ENCODE peak calls at places on chromosome 10, in nine cellular contexts. One of them, this sample, is unnamed.

GRCh38 chr10:97466755-97467154 is 20.8 kb downstream of the ZDHHC16 start:
- DNase-seq in caudate nucleus: no peak
- DNase-seq in pancreas: no peak
- DNase-seq in A549: no peak
- DNase-seq in SJSA1: no peak
- DNase-seq in CD8-positive, alpha-beta memory T cell: no peak
- DNase-seq in PC-3: peak
- DNase-seq in upper lobe of right lung: no peak
- DNase-seq in CD4-positive, alpha-beta T cell: no peak
- DNase-seq in this sample: no peak

GRCh38 chr10:29646238-29646902 is 11.6 kb upstream of the SVIL start:
- DNase-seq in caudate nucleus: no peak
- DNase-seq in pancreas: no peak
- DNase-seq in A549: no peak
- DNase-seq in SJSA1: no peak
- DNase-seq in CD8-positive, alpha-beta memory T cell: no peak
- DNase-seq in PC-3: peak
- DNase-seq in upper lobe of right lung: no peak
- DNase-seq in CD4-positive, alpha-beta T cell: no peak
- DNase-seq in this sample: no peak

GRCh38 chr10:26486304-26486703 is 48.2 kb downstream of the APBB1IP start:
- DNase-seq in caudate nucleus: no peak
- DNase-seq in pancreas: no peak
- DNase-seq in A549: peak
- DNase-seq in SJSA1: peak
- DNase-seq in CD8-positive, alpha-beta memory T cell: no peak
- DNase-seq in PC-3: peak
- DNase-seq in upper lobe of right lung: no peak
- DNase-seq in CD4-positive, alpha-beta T cell: no peak
- DNase-seq in this sample: no peak

GRCh38 chr10:58797356-58797755 is 284.7 kb downstream of the BICC1 start:
- DNase-seq in caudate nucleus: no peak
- DNase-seq in pancreas: no peak
- DNase-seq in A549: no peak
- DNase-seq in SJSA1: no peak
- DNase-seq in CD8-positive, alpha-beta memory T cell: no peak
- DNase-seq in PC-3: peak
- DNase-seq in upper lobe of right lung: no peak
- DNase-seq in CD4-positive, alpha-beta T cell: no peak
- DNase-seq in this sample: no peak

GRCh38 chr10:47440207-47440606 is 43.7 kb downstream of the ANXA8 start:
- DNase-seq in caudate nucleus: no peak
- DNase-seq in pancreas: no peak
- DNase-seq in A549: no peak
- DNase-seq in SJSA1: no peak
- DNase-seq in CD8-positive, alpha-beta memory T cell: no peak
- DNase-seq in PC-3: no peak
- DNase-seq in upper lobe of right lung: no peak
- DNase-seq in CD4-positive, alpha-beta T cell: no peak
- DNase-seq in this sample: no peak

GRCh38 chr10:29446327-29446726 is 157.5 kb downstream of the LYZL1 start:
- DNase-seq in caudate nucleus: no peak
- DNase-seq in pancreas: no peak
- DNase-seq in A549: no peak
- DNase-seq in SJSA1: no peak
- DNase-seq in CD8-positive, alpha-beta memory T cell: no peak
- DNase-seq in PC-3: no peak
- DNase-seq in upper lobe of right lung: no peak
- DNase-seq in CD4-positive, alpha-beta T cell: no peak
- DNase-seq in this sample: no peak

GRCh38 chr10:19874791-19875190 is 58.6 kb downstream of the PLXDC2 start:
- DNase-seq in caudate nucleus: no peak
- DNase-seq in pancreas: no peak
- DNase-seq in A549: no peak
- DNase-seq in SJSA1: no peak
- DNase-seq in CD8-positive, alpha-beta memory T cell: no peak
- DNase-seq in PC-3: no peak
- DNase-seq in upper lobe of right lung: no peak
- DNase-seq in CD4-positive, alpha-beta T cell: no peak
- DNase-seq in this sample: no peak

GRCh38 chr10:27743736-27744477 is 1.7 kb downstream of the MKX start:
- DNase-seq in caudate nucleus: no peak
- DNase-seq in pancreas: peak
- DNase-seq in A549: no peak
- DNase-seq in SJSA1: no peak
- DNase-seq in CD8-positive, alpha-beta memory T cell: no peak
- DNase-seq in PC-3: peak
- DNase-seq in upper lobe of right lung: peak
- DNase-seq in CD4-positive, alpha-beta T cell: no peak
- DNase-seq in this sample: no peak

GRCh38 chr10:80528185-80528700 is 9.5 kb upstream of the SH2D4B start:
- DNase-seq in caudate nucleus: no peak
- DNase-seq in pancreas: no peak
- DNase-seq in A549: no peak
- DNase-seq in SJSA1: no peak
- DNase-seq in CD8-positive, alpha-beta memory T cell: no peak
- DNase-seq in PC-3: no peak
- DNase-seq in upper lobe of right lung: no peak
- DNase-seq in CD4-positive, alpha-beta T cell: no peak
- DNase-seq in this sample: no peak

GRCh38 chr10:42872865-42873435 is 90.4 kb downstream of the BMS1 start:
- DNase-seq in caudate nucleus: no peak
- DNase-seq in pancreas: no peak
- DNase-seq in A549: no peak
- DNase-seq in SJSA1: no peak
- DNase-seq in CD8-positive, alpha-beta memory T cell: no peak
- DNase-seq in PC-3: no peak
- DNase-seq in upper lobe of right lung: no peak
- DNase-seq in CD4-positive, alpha-beta T cell: no peak
- DNase-seq in this sample: no peak

GRCh38 chr10:99944860-99945259 is 64.9 kb downstream of the DNMBP start:
- DNase-seq in caudate nucleus: no peak
- DNase-seq in pancreas: no peak
- DNase-seq in A549: no peak
- DNase-seq in SJSA1: no peak
- DNase-seq in CD8-positive, alpha-beta memory T cell: no peak
- DNase-seq in PC-3: no peak
- DNase-seq in upper lobe of right lung: no peak
- DNase-seq in CD4-positive, alpha-beta T cell: no peak
- DNase-seq in this sample: no peak
- H3K27ac ChIP-seq in caudate nucleus: no peak
- H3K27ac ChIP-seq in pancreas: peak
- H3K27ac ChIP-seq in A549: peak
- H3K27ac ChIP-seq in SJSA1: peak
- H3K27ac ChIP-seq in CD8-positive, alpha-beta memory T cell: no peak
- H3K27ac ChIP-seq in PC-3: peak
- H3K27ac ChIP-seq in upper lobe of right lung: no peak
- H3K27ac ChIP-seq in CD4-positive, alpha-beta T cell: no peak
- H3K27ac ChIP-seq in this sample: no peak

DNA sequence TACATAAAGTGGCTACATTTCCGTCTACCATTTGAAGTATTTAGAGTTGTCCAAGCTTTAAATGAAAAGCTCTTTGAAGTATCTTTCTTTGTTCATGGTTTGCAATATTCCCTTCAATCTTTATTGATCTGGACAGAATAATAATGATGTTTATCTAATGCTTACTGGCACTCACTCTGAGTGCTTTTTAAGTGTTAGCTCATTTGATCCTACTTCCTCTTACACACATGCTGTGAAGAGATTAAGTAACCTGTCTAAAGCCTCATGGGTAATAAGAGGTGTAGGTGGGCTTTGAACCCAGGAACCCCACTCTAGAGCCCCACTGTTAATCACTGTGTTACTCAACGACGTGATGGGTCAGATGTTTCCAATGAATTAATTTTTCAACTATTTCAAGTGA is 31.1 kb upstream of the ADD3 start:
- DNase-seq in caudate nucleus: no peak
- DNase-seq in pancreas: no peak
- DNase-seq in A549: no peak
- DNase-seq in SJSA1: no peak
- DNase-seq in CD8-positive, alpha-beta memory T cell: no peak
- DNase-seq in PC-3: no peak
- DNase-seq in upper lobe of right lung: no peak
- DNase-seq in CD4-positive, alpha-beta T cell: no peak
- DNase-seq in this sample: no peak
- H3K27ac ChIP-seq in caudate nucleus: no peak
- H3K27ac ChIP-seq in pancreas: no peak
- H3K27ac ChIP-seq in A549: no peak
- H3K27ac ChIP-seq in SJSA1: no peak
- H3K27ac ChIP-seq in CD8-positive, alpha-beta memory T cell: no peak
- H3K27ac ChIP-seq in PC-3: no peak
- H3K27ac ChIP-seq in upper lobe of right lung: no peak
- H3K27ac ChIP-seq in CD4-positive, alpha-beta T cell: no peak
- H3K27ac ChIP-seq in this sample: no peak

GRCh38 chr10:59954296-59954695 is 47.9 kb upstream of the CCDC6 start:
- DNase-seq in caudate nucleus: no peak
- DNase-seq in pancreas: no peak
- DNase-seq in A549: no peak
- DNase-seq in SJSA1: no peak
- DNase-seq in CD8-positive, alpha-beta memory T cell: no peak
- DNase-seq in PC-3: no peak
- DNase-seq in upper lobe of right lung: no peak
- DNase-seq in CD4-positive, alpha-beta T cell: no peak
- DNase-seq in this sample: no peak
- H3K27ac ChIP-seq in caudate nucleus: no peak
- H3K27ac ChIP-seq in pancreas: no peak
- H3K27ac ChIP-seq in A549: no peak
- H3K27ac ChIP-seq in SJSA1: no peak
- H3K27ac ChIP-seq in CD8-positive, alpha-beta memory T cell: no peak
- H3K27ac ChIP-seq in PC-3: no peak
- H3K27ac ChIP-seq in upper lobe of right lung: no peak
- H3K27ac ChIP-seq in CD4-positive, alpha-beta T cell: no peak
- H3K27ac ChIP-seq in this sample: no peak

GRCh38 chr10:67793313-67793712 is 44.7 kb downstream of the DNAJC12 start:
- DNase-seq in caudate nucleus: no peak
- DNase-seq in pancreas: no peak
- DNase-seq in A549: no peak
- DNase-seq in SJSA1: no peak
- DNase-seq in CD8-positive, alpha-beta memory T cell: no peak
- DNase-seq in PC-3: no peak
- DNase-seq in upper lobe of right lung: no peak
- DNase-seq in CD4-positive, alpha-beta T cell: no peak
- DNase-seq in this sample: no peak
- H3K27ac ChIP-seq in caudate nucleus: no peak
- H3K27ac ChIP-seq in pancreas: no peak
- H3K27ac ChIP-seq in A549: peak
- H3K27ac ChIP-seq in SJSA1: no peak
- H3K27ac ChIP-seq in CD8-positive, alpha-beta memory T cell: no peak
- H3K27ac ChIP-seq in PC-3: no peak
- H3K27ac ChIP-seq in upper lobe of right lung: no peak
- H3K27ac ChIP-seq in CD4-positive, alpha-beta T cell: no peak
- H3K27ac ChIP-seq in this sample: no peak

DNA sequence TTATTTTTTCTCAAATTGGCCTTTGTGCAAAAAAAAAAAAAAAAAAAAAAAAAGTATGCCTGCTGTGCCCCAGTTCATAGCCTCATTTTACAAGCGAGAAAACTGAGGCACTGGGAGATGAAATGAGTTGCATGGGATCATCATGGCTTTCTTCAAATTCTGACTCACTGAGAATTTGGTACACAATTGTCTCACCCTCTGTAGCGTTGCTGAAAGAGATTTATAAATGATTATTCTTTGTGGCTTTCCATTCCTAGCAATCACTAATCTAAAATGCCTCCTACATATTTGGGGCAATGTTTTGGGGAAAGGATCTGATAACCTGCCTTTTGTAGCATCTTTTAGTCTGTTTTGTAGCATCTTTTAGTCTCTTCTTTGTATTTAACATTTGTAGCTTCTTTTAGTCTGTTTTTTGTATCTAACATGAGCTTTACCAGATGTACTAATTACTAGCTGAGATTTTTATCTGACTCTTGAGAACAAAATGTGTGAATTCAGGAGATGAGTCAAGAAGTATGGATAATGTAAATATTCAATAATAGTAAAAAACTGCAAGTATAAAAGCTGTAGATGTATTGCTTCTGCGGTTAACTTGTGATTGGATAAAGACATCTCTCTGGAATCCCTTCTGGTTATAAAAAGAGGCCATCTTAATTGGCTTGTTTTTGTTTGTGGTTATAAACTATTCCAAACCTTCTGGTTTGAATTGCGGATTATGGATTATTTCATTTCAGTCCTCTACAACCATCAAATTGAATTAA is 161.4 kb downstream of the ARID5B start:
- DNase-seq in caudate nucleus: no peak
- DNase-seq in pancreas: no peak
- DNase-seq in A549: no peak
- DNase-seq in SJSA1: no peak
- DNase-seq in CD8-positive, alpha-beta memory T cell: no peak
- DNase-seq in PC-3: no peak
- DNase-seq in upper lobe of right lung: no peak
- DNase-seq in CD4-positive, alpha-beta T cell: no peak
- DNase-seq in this sample: no peak
- H3K27ac ChIP-seq in caudate nucleus: no peak
- H3K27ac ChIP-seq in pancreas: no peak
- H3K27ac ChIP-seq in A549: no peak
- H3K27ac ChIP-seq in SJSA1: peak
- H3K27ac ChIP-seq in CD8-positive, alpha-beta memory T cell: no peak
- H3K27ac ChIP-seq in PC-3: no peak
- H3K27ac ChIP-seq in upper lobe of right lung: no peak
- H3K27ac ChIP-seq in CD4-positive, alpha-beta T cell: no peak
- H3K27ac ChIP-seq in this sample: no peak

DNA sequence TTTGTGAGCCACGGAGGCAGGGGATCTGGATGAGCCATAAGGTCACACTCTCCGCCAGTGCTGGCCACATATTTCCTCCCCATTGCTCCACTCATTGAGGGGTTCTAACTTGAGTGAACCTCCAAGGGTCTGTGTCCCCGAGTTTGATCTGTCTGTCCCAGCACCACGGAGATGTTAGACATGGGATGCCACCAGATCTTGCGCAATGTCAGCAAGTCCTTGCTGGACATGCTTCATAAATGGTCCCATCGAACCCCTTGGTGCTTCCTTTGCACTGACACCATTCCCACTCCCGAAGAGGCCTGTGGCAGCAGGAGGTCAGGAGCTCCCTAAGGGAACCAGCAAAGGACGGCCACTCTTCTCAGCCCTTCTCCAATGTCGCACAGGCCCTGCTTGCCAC is 109.3 kb downstream of the GFRA1 start:
- DNase-seq in caudate nucleus: no peak
- DNase-seq in pancreas: no peak
- DNase-seq in A549: no peak
- DNase-seq in SJSA1: no peak
- DNase-seq in CD8-positive, alpha-beta memory T cell: no peak
- DNase-seq in PC-3: no peak
- DNase-seq in upper lobe of right lung: no peak
- DNase-seq in CD4-positive, alpha-beta T cell: no peak
- DNase-seq in this sample: no peak
- H3K27ac ChIP-seq in caudate nucleus: peak
- H3K27ac ChIP-seq in pancreas: no peak
- H3K27ac ChIP-seq in A549: no peak
- H3K27ac ChIP-seq in SJSA1: no peak
- H3K27ac ChIP-seq in CD8-positive, alpha-beta memory T cell: no peak
- H3K27ac ChIP-seq in PC-3: no peak
- H3K27ac ChIP-seq in upper lobe of right lung: no peak
- H3K27ac ChIP-seq in CD4-positive, alpha-beta T cell: no peak
- H3K27ac ChIP-seq in this sample: no peak

This sample was measured in spleen.